ENCODE peak calls at places on chromosome 6, in seven cellular contexts. D is heart left ventricle, Y is thoracic aorta, J is mammary epithelial cell, Z is GM12865, R is astrocyte of the spinal cord, O is uterus. A is an unnamed sample.

GRCh38 chr6:154653853-154654252 is 79.4 kb upstream of the SCAF8 start:
- DNase-seq in D (no peak), Y (peak; percentile 19), J (peak; percentile 96), Z (no peak), R (peak; percentile 73), O (peak; percentile 73), A (no peak)

GRCh38 chr6:25027221-25027916 is 91.6 kb upstream of the RIPOR2 start:
- DNase-seq in D (no peak), Y (no peak), J (no peak), Z (peak; percentile 86), R (no peak), O (no peak), A (no peak)

GRCh38 chr6:163180874-163181541 is 233.5 kb upstream of the QKI start:
- DNase-seq in D (peak; percentile 86), Y (no peak), J (peak; percentile 2), Z (peak; percentile 9), R (peak; percentile 68), O (peak; percentile 32), A (peak; percentile 20)

GRCh38 chr6:63466242-63466733 is 106.0 kb upstream of the LOC128125822 start:
- DNase-seq in D (no peak), Y (no peak), J (no peak), Z (no peak), R (no peak), O (no peak), A (no peak)

GRCh38 chr6:122869437-122870024 is 80.5 kb downstream of the SMPDL3A start:
- DNase-seq in D (no peak), Y (no peak), J (peak; percentile 49), Z (peak; percentile 50), R (peak; percentile 60), O (peak; percentile 24), A (no peak)

GRCh38 chr6:83188501-83188900 is 4.6 kb downstream of the PGM3 start:
- DNase-seq in D (no peak), Y (no peak), J (no peak), Z (no peak), R (no peak), O (no peak), A (no peak)

GRCh38 chr6:151494235-151494950 is 576 bp downstream of the CCDC170 start:
- DNase-seq in D (no peak), Y (no peak), J (peak; percentile 63), Z (peak; percentile 28), R (peak; percentile 53), O (peak; percentile 48), A (peak; percentile 79)

GRCh38 chr6:722077-722524 is 29.2 kb upstream of the EXOC2 start:
- DNase-seq in D (peak; percentile 83), Y (peak; percentile 12), J (peak; percentile 65), Z (peak; percentile 76), R (peak; percentile 82), O (peak; percentile 61), A (peak; percentile 77)

GRCh38 chr6:129030231-129030630 is 147.3 kb downstream of the LAMA2 start:
- DNase-seq in D (no peak), Y (no peak), J (no peak), Z (no peak), R (no peak), O (no peak), A (no peak)

GRCh38 chr6:149940673-149940984 is 1.2 kb upstream of the ULBP2 start:
- DNase-seq in D (peak; percentile 30), Y (no peak), J (no peak), Z (no peak), R (no peak), O (no peak), A (no peak)

GRCh38 chr6:13358486-13358885 is 30.1 kb upstream of the TBC1D7 start:
- DNase-seq in D (no peak), Y (no peak), J (no peak), Z (no peak), R (no peak), O (no peak), A (no peak)

GRCh38 chr6:149289966-149290365 is 27.5 kb upstream of the TAB2 start:
- DNase-seq in D (no peak), Y (no peak), J (peak; percentile 16), Z (no peak), R (no peak), O (no peak), A (no peak)

GRCh38 chr6:145075425-145075824 is 659.9 kb downstream of the EPM2A start:
- DNase-seq in D (no peak), Y (no peak), J (peak; percentile 9), Z (no peak), R (no peak), O (no peak), A (no peak)

GRCh38 chr6:16336056-16336810 is 97.8 kb downstream of the GMPR start:
- DNase-seq in D (no peak), Y (no peak), J (peak; percentile 59), Z (peak; percentile 22), R (no peak), O (no peak), A (no peak)

GRCh38 chr6:74731204-74731603 is 474.6 kb downstream of the COL12A1 start:
- DNase-seq in D (no peak), Y (no peak), J (peak; percentile 59), Z (no peak), R (peak; percentile 73), O (no peak), A (no peak)

GRCh38 chr6:6657085-6657819 is 68.7 kb downstream of the LY86 start:
- DNase-seq in D (no peak), Y (no peak), J (no peak), Z (peak; percentile 25), R (no peak), O (no peak), A (no peak)

GRCh38 chr6:41441598-41442205 is 104.5 kb upstream of the FOXP4 start:
- DNase-seq in D (no peak), Y (no peak), J (no peak), Z (no peak), R (no peak), O (no peak), A (no peak)

GRCh38 chr6:41445268-41445667 is 100.9 kb upstream of the FOXP4 start:
- DNase-seq in D (no peak), Y (no peak), J (no peak), Z (no peak), R (no peak), O (no peak), A (no peak)

GRCh38 chr6:41443616-41444525 is 102.3 kb upstream of the FOXP4 start:
- DNase-seq in D (no peak), Y (no peak), J (no peak), Z (no peak), R (peak; percentile 29), O (peak; percentile 84), A (peak; percentile 74)

GRCh38 chr6:41440958-41441357 is 105.2 kb upstream of the FOXP4 start:
- DNase-seq in D (no peak), Y (no peak), J (no peak), Z (no peak), R (no peak), O (no peak), A (no peak)

GRCh38 chr6:41442800-41443501 is 103.2 kb upstream of the FOXP4 start:
- DNase-seq in D (peak; percentile 75), Y (no peak), J (no peak), Z (no peak), R (peak; percentile 70), O (peak; percentile 94), A (peak; percentile 83)
- TF ChIP-seq CTCF in D (peak; percentile 43), Y (peak; percentile 30), J (peak; percentile 28), Z (peak; percentile 16), R (peak; percentile 75), O (peak; percentile 38), A (no peak)

DNA sequence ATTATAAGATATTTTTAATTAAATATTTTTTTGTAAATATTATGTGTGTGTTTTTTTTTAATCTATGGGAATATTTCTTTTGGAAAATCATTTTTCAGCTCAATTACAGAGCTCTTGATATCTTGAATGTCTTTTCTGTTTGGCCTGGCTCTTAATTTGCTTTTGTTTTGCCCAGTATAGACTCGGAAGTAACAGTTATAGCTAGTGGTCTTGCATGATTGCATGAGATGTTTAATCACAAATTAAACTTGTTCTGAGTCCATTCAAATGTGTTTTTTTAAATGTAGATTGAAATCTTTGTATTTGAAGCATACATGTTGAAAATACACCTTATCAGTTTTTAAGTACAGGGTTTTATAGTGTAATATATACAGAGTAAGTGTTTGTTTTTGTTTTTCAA is 2.6 kb downstream of the ID4 start:
- DNase-seq in D (no peak), Y (no peak), J (no peak), Z (no peak), R (no peak), O (no peak), A (no peak)
- H3K4me3 ChIP-seq in D (no peak overlapping the region), Y (peak overlapping the region; percentile 74), J (no peak overlapping the region), Z (no peak overlapping the region), R (no peak overlapping the region), O (peak overlapping the region; percentile 61), A (peak overlapping the region; percentile 91)

GRCh38 chr6:110645685-110646418 is 169.4 kb downstream of the CDK19 start:
- DNase-seq in D (peak; percentile 53), Y (no peak), J (no peak), Z (no peak), R (no peak), O (no peak), A (no peak)

GRCh38 chr6:110646419-110646698 is 168.9 kb downstream of the CDK19 start:
- DNase-seq in D (no peak), Y (no peak), J (no peak), Z (no peak), R (no peak), O (no peak), A (no peak)

GRCh38 chr6:110650755-110651154 is 164.5 kb downstream of the CDK19 start:
- DNase-seq in D (no peak), Y (no peak), J (no peak), Z (no peak), R (no peak), O (no peak), A (no peak)

GRCh38 chr6:110649704-110650103 is 165.6 kb downstream of the CDK19 start:
- DNase-seq in D (no peak), Y (no peak), J (no peak), Z (no peak), R (no peak), O (no peak), A (no peak)

DNA sequence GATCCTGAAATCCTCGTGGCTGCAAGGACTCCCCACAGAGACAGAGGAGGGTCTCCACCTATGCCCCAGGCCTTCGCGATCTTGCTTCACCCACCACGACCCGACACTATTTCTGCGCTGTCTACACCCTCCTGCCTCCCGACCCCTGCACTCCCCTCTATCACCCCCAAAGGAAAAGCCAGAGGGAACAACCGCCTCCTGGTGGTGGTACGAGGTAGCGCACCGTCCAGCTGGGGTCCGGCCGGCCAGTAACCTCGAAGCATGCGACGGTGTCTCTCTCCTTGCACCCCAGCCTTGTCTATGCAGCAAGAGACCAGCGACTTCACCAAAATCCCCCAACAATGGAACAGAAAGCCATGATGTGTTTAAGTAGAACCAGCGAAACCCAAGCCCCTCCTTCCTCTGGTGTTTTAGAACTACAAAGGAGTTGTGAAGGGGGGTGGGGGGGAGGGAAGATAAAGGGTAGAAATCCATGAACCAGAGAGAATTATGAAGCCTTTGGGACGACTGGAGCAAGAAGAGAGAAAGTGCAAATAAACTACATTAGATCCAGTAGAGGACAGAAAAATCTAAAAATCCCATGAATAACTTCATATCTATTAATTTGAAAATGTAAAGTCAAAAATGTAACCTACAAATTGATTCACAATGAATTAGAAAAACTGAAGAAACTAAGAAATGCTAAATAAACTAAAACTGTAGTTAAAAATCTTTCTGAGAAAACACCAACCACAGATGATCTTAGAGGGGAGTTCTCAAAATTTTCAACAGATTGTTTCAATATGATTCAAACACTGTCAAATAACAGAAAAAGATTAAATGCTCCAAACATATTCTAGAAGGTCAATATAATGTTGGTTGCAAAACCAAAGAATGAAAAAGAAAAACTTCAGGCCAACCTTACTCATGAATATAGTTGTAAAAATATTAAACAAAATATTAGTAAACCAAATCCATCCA is 168.0 kb downstream of the CDK19 start:
- DNase-seq in D (no peak), Y (no peak), J (no peak), Z (no peak), R (no peak), O (no peak), A (no peak)
- TF ChIP-seq CTCF in D (peak; percentile 38), Y (no peak), J (peak; percentile 40), Z (peak; percentile 33), R (peak; percentile 44), O (no peak), A (no peak)

GRCh38 chr6:7787731-7788130 is 61.8 kb downstream of the BMP6 start:
- DNase-seq in D (no peak), Y (no peak), J (no peak), Z (no peak), R (no peak), O (no peak), A (no peak)
- H3K4me3 ChIP-seq in D (no peak overlapping the region), Y (no peak overlapping the region), J (no peak overlapping the region), Z (no peak overlapping the region), R (no peak overlapping the region), O (no peak overlapping the region), A (no peak overlapping the region)

A was measured in ovary.